ENCODE peak calls at places on chromosomes 16 and 17, in ten cellular contexts. One of them, this sample, is unnamed. For H3K27me3, the result is how much of the 10 kb centered on the place peaks cover.

GRCh38 chr16:24978370-24978914 is 36.7 kb downstream of the ARHGAP17 start:
- DNase-seq in adipocyte: peak
- DNase-seq in MM.1S: no peak
- DNase-seq in mesenchymal stem cell: peak
- DNase-seq in IMR-90: no peak
- DNase-seq in neuronal stem cell: no peak
- DNase-seq in GM23248: peak
- DNase-seq in mesendoderm: no peak
- DNase-seq in GM12878: peak
- DNase-seq in keratinocyte: no peak
- DNase-seq in this sample: no peak

GRCh38 chr17:35314415-35315216 is 58.8 kb downstream of the SLFN11 start:
- DNase-seq in adipocyte: peak
- DNase-seq in MM.1S: no peak
- DNase-seq in mesenchymal stem cell: no peak
- DNase-seq in IMR-90: no peak
- DNase-seq in neuronal stem cell: no peak
- DNase-seq in GM23248: peak
- DNase-seq in mesendoderm: peak
- DNase-seq in GM12878: no peak
- DNase-seq in keratinocyte: no peak
- DNase-seq in this sample: no peak

GRCh38 chr16:1712791-1713261 is 6.8 kb downstream of the MAPK8IP3 start:
- DNase-seq in adipocyte: peak
- DNase-seq in MM.1S: no peak
- DNase-seq in mesenchymal stem cell: peak
- DNase-seq in IMR-90: peak
- DNase-seq in neuronal stem cell: no peak
- DNase-seq in GM23248: peak
- DNase-seq in mesendoderm: no peak
- DNase-seq in GM12878: no peak
- DNase-seq in keratinocyte: no peak
- DNase-seq in this sample: no peak

GRCh38 chr17:80839401-80839800 is 152.2 kb upstream of the CHMP6 start:
- DNase-seq in adipocyte: no peak
- DNase-seq in MM.1S: no peak
- DNase-seq in mesenchymal stem cell: no peak
- DNase-seq in IMR-90: no peak
- DNase-seq in neuronal stem cell: no peak
- DNase-seq in GM23248: no peak
- DNase-seq in mesendoderm: no peak
- DNase-seq in GM12878: no peak
- DNase-seq in keratinocyte: no peak
- DNase-seq in this sample: no peak

GRCh38 chr17:62760059-62760887 is 47.8 kb downstream of the MARCHF10 start:
- DNase-seq in adipocyte: peak
- DNase-seq in MM.1S: no peak
- DNase-seq in mesenchymal stem cell: no peak
- DNase-seq in IMR-90: peak
- DNase-seq in neuronal stem cell: no peak
- DNase-seq in GM23248: peak
- DNase-seq in mesendoderm: no peak
- DNase-seq in GM12878: no peak
- DNase-seq in keratinocyte: no peak
- DNase-seq in this sample: no peak

GRCh38 chr16:1530883-1531637 is 2.4 kb upstream of the TMEM204 start:
- DNase-seq in adipocyte: peak
- DNase-seq in MM.1S: no peak
- DNase-seq in mesenchymal stem cell: peak
- DNase-seq in IMR-90: peak
- DNase-seq in neuronal stem cell: no peak
- DNase-seq in GM23248: peak
- DNase-seq in mesendoderm: no peak
- DNase-seq in GM12878: no peak
- DNase-seq in keratinocyte: no peak
- DNase-seq in this sample: no peak

GRCh38 chr16:50712568-50712914 is 19.1 kb downstream of the NOD2 start:
- DNase-seq in adipocyte: no peak
- DNase-seq in MM.1S: no peak
- DNase-seq in mesenchymal stem cell: no peak
- DNase-seq in IMR-90: peak
- DNase-seq in neuronal stem cell: no peak
- DNase-seq in GM23248: no peak
- DNase-seq in mesendoderm: peak
- DNase-seq in GM12878: no peak
- DNase-seq in keratinocyte: no peak
- DNase-seq in this sample: no peak

GRCh38 chr16:86619263-86619935 is 41.0 kb downstream of the FOXL1 start:
- DNase-seq in adipocyte: no peak
- DNase-seq in MM.1S: no peak
- DNase-seq in mesenchymal stem cell: no peak
- DNase-seq in IMR-90: no peak
- DNase-seq in neuronal stem cell: no peak
- DNase-seq in GM23248: peak
- DNase-seq in mesendoderm: no peak
- DNase-seq in GM12878: no peak
- DNase-seq in keratinocyte: no peak
- DNase-seq in this sample: no peak

GRCh38 chr17:40023590-40024292 is 8.5 kb downstream of the CSF3 start:
- DNase-seq in adipocyte: peak
- DNase-seq in MM.1S: no peak
- DNase-seq in mesenchymal stem cell: no peak
- DNase-seq in IMR-90: no peak
- DNase-seq in neuronal stem cell: no peak
- DNase-seq in GM23248: no peak
- DNase-seq in mesendoderm: no peak
- DNase-seq in GM12878: no peak
- DNase-seq in keratinocyte: no peak
- DNase-seq in this sample: no peak

GRCh38 chr17:74361613-74362391 is at the start of gene BTBD17:
- DNase-seq in adipocyte: peak
- DNase-seq in MM.1S: no peak
- DNase-seq in mesenchymal stem cell: no peak
- DNase-seq in IMR-90: no peak
- DNase-seq in neuronal stem cell: peak
- DNase-seq in GM23248: peak
- DNase-seq in mesendoderm: peak
- DNase-seq in GM12878: no peak
- DNase-seq in keratinocyte: no peak
- DNase-seq in this sample: no peak

GRCh38 chr17:2023692-2024571 is 1.2 kb downstream of the RTN4RL1 start:
- DNase-seq in adipocyte: peak
- DNase-seq in MM.1S: no peak
- DNase-seq in mesenchymal stem cell: peak
- DNase-seq in IMR-90: peak
- DNase-seq in neuronal stem cell: peak
- DNase-seq in GM23248: peak
- DNase-seq in mesendoderm: peak
- DNase-seq in GM12878: no peak
- DNase-seq in keratinocyte: no peak
- DNase-seq in this sample: peak

GRCh38 chr17:73223626-73224616 is 31.1 kb downstream of the COG1 start:
- DNase-seq in adipocyte: no peak
- DNase-seq in MM.1S: no peak
- DNase-seq in mesenchymal stem cell: no peak
- DNase-seq in IMR-90: no peak
- DNase-seq in neuronal stem cell: no peak
- DNase-seq in GM23248: no peak
- DNase-seq in mesendoderm: no peak
- DNase-seq in GM12878: no peak
- DNase-seq in keratinocyte: no peak
- DNase-seq in this sample: no peak

GRCh38 chr16:50035468-50035992 is 10.5 kb downstream of the CNEP1R1 start:
- DNase-seq in adipocyte: no peak
- DNase-seq in MM.1S: no peak
- DNase-seq in mesenchymal stem cell: no peak
- DNase-seq in IMR-90: no peak
- DNase-seq in neuronal stem cell: no peak
- DNase-seq in GM23248: no peak
- DNase-seq in mesendoderm: no peak
- DNase-seq in GM12878: no peak
- DNase-seq in keratinocyte: no peak
- DNase-seq in this sample: no peak

DNA sequence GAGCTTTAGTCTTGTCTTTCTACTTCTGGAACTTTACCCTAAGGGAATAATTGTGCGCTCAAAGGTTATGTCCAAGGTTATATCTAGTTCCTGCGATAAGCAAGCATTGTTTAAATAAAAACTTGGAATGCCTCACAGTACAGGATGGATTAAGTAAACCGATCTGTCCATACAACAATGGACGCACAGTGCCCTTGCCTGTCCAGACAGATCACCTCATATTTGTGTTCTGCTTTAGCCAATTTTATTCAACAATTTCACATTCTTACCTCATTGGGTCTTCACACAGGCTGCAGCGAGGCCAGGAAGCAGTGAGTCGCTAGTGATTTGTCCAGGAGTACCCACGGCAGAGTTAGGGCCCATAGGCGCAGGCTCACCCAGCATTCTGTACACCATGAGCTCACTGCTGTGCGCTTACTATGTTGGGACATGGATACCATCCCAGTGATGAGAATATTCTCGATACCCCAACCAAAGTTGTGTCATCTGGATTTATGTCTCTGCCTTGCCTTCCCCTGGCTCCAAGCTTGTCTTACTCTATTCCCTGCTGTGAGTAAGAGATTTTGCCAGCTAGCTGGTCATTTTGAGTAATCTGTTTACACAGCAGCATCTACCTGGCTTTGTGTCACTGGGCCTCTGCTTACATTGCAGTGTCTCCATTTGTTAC is 39.8 kb downstream of the USP43 start:
- DNase-seq in adipocyte: no peak
- DNase-seq in MM.1S: no peak
- DNase-seq in mesenchymal stem cell: no peak
- DNase-seq in IMR-90: no peak
- DNase-seq in neuronal stem cell: no peak
- DNase-seq in GM23248: peak
- DNase-seq in mesendoderm: no peak
- DNase-seq in GM12878: no peak
- DNase-seq in keratinocyte: peak
- DNase-seq in this sample: no peak
- H3K4me3 ChIP-seq in adipocyte: no peak
- H3K4me3 ChIP-seq in MM.1S: no peak
- H3K4me3 ChIP-seq in mesenchymal stem cell: no peak
- H3K4me3 ChIP-seq in IMR-90: no peak
- H3K4me3 ChIP-seq in neuronal stem cell: no peak
- H3K4me3 ChIP-seq in GM23248: no peak
- H3K4me3 ChIP-seq in mesendoderm: no peak
- H3K4me3 ChIP-seq in GM12878: no peak
- H3K4me3 ChIP-seq in keratinocyte: no peak
- H3K4me3 ChIP-seq in this sample: no peak

GRCh38 chr16:12959072-12959471 is 57.7 kb downstream of the SHISA9 start:
- DNase-seq in adipocyte: no peak
- DNase-seq in MM.1S: no peak
- DNase-seq in mesenchymal stem cell: no peak
- DNase-seq in IMR-90: no peak
- DNase-seq in neuronal stem cell: no peak
- DNase-seq in GM23248: no peak
- DNase-seq in mesendoderm: no peak
- DNase-seq in GM12878: no peak
- DNase-seq in keratinocyte: no peak
- DNase-seq in this sample: no peak

GRCh38 chr16:12961621-12962020 is 60.2 kb downstream of the SHISA9 start:
- DNase-seq in adipocyte: no peak
- DNase-seq in MM.1S: no peak
- DNase-seq in mesenchymal stem cell: no peak
- DNase-seq in IMR-90: no peak
- DNase-seq in neuronal stem cell: no peak
- DNase-seq in GM23248: no peak
- DNase-seq in mesendoderm: no peak
- DNase-seq in GM12878: no peak
- DNase-seq in keratinocyte: no peak
- DNase-seq in this sample: no peak

GRCh38 chr16:12958366-12958765 is 57.0 kb downstream of the SHISA9 start:
- DNase-seq in adipocyte: no peak
- DNase-seq in MM.1S: no peak
- DNase-seq in mesenchymal stem cell: no peak
- DNase-seq in IMR-90: no peak
- DNase-seq in neuronal stem cell: no peak
- DNase-seq in GM23248: no peak
- DNase-seq in mesendoderm: no peak
- DNase-seq in GM12878: no peak
- DNase-seq in keratinocyte: no peak
- DNase-seq in this sample: no peak
- H3K27me3 ChIP-seq in adipocyte: under half
- H3K27me3 ChIP-seq in MM.1S: under half
- H3K27me3 ChIP-seq in mesenchymal stem cell: under half
- H3K27me3 ChIP-seq in IMR-90: under half
- H3K27me3 ChIP-seq in neuronal stem cell: under half
- H3K27me3 ChIP-seq in GM23248: under half
- H3K27me3 ChIP-seq in mesendoderm: under half
- H3K27me3 ChIP-seq in GM12878: under half
- H3K27me3 ChIP-seq in keratinocyte: under half
- H3K27me3 ChIP-seq in this sample: under half

DNA sequence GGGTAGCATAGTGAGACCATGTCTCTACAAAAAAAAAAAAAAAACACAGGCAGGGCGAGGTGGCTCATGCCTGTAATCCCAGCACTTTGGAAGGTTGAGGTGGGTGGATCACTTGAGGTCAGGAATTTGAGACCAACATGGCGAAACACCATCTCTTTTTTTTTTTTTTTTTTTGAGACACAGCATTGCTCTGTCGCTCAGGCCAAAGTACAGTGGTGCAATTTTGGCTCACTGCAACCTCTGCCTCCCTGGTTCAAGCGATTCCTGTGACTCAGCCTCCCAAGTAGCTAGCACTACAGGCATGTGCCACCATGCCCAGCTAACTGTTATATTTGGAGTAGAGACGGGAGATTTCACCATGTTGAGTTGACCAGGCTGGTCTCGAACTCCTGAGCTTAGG is 5.1 kb downstream of the RAMP2 start:
- DNase-seq in adipocyte: no peak
- DNase-seq in MM.1S: no peak
- DNase-seq in mesenchymal stem cell: no peak
- DNase-seq in IMR-90: no peak
- DNase-seq in neuronal stem cell: no peak
- DNase-seq in GM23248: no peak
- DNase-seq in mesendoderm: no peak
- DNase-seq in GM12878: no peak
- DNase-seq in keratinocyte: no peak
- DNase-seq in this sample: no peak
- H3K9ac ChIP-seq in adipocyte: no peak
- H3K9ac ChIP-seq in MM.1S: no peak
- H3K9ac ChIP-seq in mesenchymal stem cell: no peak
- H3K9ac ChIP-seq in IMR-90: no peak
- H3K9ac ChIP-seq in neuronal stem cell: no peak
- H3K9ac ChIP-seq in GM23248: no peak
- H3K9ac ChIP-seq in mesendoderm: no peak
- H3K9ac ChIP-seq in GM12878: no peak
- H3K9ac ChIP-seq in keratinocyte: no peak
- H3K9ac ChIP-seq in this sample: no peak

DNA sequence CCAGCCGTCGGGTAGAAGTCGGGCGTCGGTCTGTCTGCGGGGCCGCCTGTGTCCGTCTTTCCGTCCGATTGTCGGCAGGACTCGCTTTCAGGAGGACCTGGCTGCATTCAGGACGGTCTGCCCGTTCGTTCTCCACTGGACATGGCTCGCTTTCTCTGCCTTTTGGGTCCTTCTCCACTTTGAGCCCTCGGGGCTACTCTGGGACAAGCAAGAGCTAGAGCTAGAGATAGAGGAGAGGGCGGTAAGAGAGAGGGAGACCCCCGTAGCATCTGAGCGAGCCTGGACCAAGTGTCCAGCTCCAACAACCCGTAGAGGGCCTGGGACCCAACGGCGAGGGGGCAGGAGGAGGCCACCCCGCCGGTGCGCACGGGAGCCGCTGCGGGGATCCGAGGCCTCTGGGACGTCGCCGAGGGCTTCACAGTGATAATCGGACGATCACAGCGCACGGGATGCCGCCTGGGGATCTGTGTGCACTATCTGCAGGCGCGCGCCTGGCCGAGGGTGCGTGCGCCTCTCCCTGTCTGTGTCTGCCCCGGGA is 4.5 kb downstream of the TBX4 start:
- DNase-seq in adipocyte: no peak
- DNase-seq in MM.1S: no peak
- DNase-seq in mesenchymal stem cell: no peak
- DNase-seq in IMR-90: no peak
- DNase-seq in neuronal stem cell: no peak
- DNase-seq in GM23248: peak
- DNase-seq in mesendoderm: no peak
- DNase-seq in GM12878: no peak
- DNase-seq in keratinocyte: no peak
- DNase-seq in this sample: no peak
- H3K4me3 ChIP-seq in adipocyte: no peak
- H3K4me3 ChIP-seq in MM.1S: no peak
- H3K4me3 ChIP-seq in mesenchymal stem cell: no peak
- H3K4me3 ChIP-seq in IMR-90: no peak
- H3K4me3 ChIP-seq in neuronal stem cell: no peak
- H3K4me3 ChIP-seq in GM23248: no peak
- H3K4me3 ChIP-seq in mesendoderm: no peak
- H3K4me3 ChIP-seq in GM12878: no peak
- H3K4me3 ChIP-seq in keratinocyte: peak
- H3K4me3 ChIP-seq in this sample: peak